ENCODE peak calls at places on chromosomes 2 and 18, in eight cellular contexts. One of them, this sample, is unnamed.

GRCh38 chr2:160015746-160016145 is 46.7 kb downstream of the PLA2R1 start:
- DNase-seq in colonic mucosa: no peak
- DNase-seq in astrocyte of the spinal cord: no peak
- DNase-seq in stimulated activated CD4-positive, alpha-beta T cell treated with anti-CD3 and anti-CD28 coated beads, Interleukin-2, amount 100 ng/mL, for 48 hours: no peak
- DNase-seq in activated T-helper 1 cell treated with Interleukin-2 at 50 U/mL for 16 hours: no peak
- DNase-seq in HEK293T: no peak
- DNase-seq in lung: no peak
- DNase-seq in activated CD4-positive, alpha-beta T cell treated with anti-CD3 and anti-CD28 coated beads, Interleukin-2, amount 50 U/mL, for 1 hour: no peak
- DNase-seq in this sample: no peak

GRCh38 chr2:88955607-88956006 is 264.1 kb downstream of the RPIA start:
- DNase-seq in colonic mucosa: no peak
- DNase-seq in astrocyte of the spinal cord: no peak
- DNase-seq in stimulated activated CD4-positive, alpha-beta T cell treated with anti-CD3 and anti-CD28 coated beads, Interleukin-2, amount 100 ng/mL, for 48 hours: no peak
- DNase-seq in activated T-helper 1 cell treated with Interleukin-2 at 50 U/mL for 16 hours: no peak
- DNase-seq in HEK293T: no peak
- DNase-seq in lung: no peak
- DNase-seq in activated CD4-positive, alpha-beta T cell treated with anti-CD3 and anti-CD28 coated beads, Interleukin-2, amount 50 U/mL, for 1 hour: no peak
- DNase-seq in this sample: no peak

GRCh38 chr2:57760448-57760847 is 286.2 kb upstream of the VRK2 start:
- DNase-seq in colonic mucosa: no peak
- DNase-seq in astrocyte of the spinal cord: no peak
- DNase-seq in stimulated activated CD4-positive, alpha-beta T cell treated with anti-CD3 and anti-CD28 coated beads, Interleukin-2, amount 100 ng/mL, for 48 hours: no peak
- DNase-seq in activated T-helper 1 cell treated with Interleukin-2 at 50 U/mL for 16 hours: no peak
- DNase-seq in HEK293T: no peak
- DNase-seq in lung: no peak
- DNase-seq in activated CD4-positive, alpha-beta T cell treated with anti-CD3 and anti-CD28 coated beads, Interleukin-2, amount 50 U/mL, for 1 hour: no peak
- DNase-seq in this sample: no peak

GRCh38 chr2:11388262-11389047 is 44.0 kb upstream of the ROCK2 start:
- DNase-seq in colonic mucosa: peak
- DNase-seq in astrocyte of the spinal cord: no peak
- DNase-seq in stimulated activated CD4-positive, alpha-beta T cell treated with anti-CD3 and anti-CD28 coated beads, Interleukin-2, amount 100 ng/mL, for 48 hours: no peak
- DNase-seq in activated T-helper 1 cell treated with Interleukin-2 at 50 U/mL for 16 hours: no peak
- DNase-seq in HEK293T: no peak
- DNase-seq in lung: no peak
- DNase-seq in activated CD4-positive, alpha-beta T cell treated with anti-CD3 and anti-CD28 coated beads, Interleukin-2, amount 50 U/mL, for 1 hour: no peak
- DNase-seq in this sample: no peak

GRCh38 chr2:79620679-79621078 is 107.8 kb downstream of the CTNNA2 start:
- DNase-seq in colonic mucosa: no peak
- DNase-seq in astrocyte of the spinal cord: no peak
- DNase-seq in stimulated activated CD4-positive, alpha-beta T cell treated with anti-CD3 and anti-CD28 coated beads, Interleukin-2, amount 100 ng/mL, for 48 hours: no peak
- DNase-seq in activated T-helper 1 cell treated with Interleukin-2 at 50 U/mL for 16 hours: no peak
- DNase-seq in HEK293T: no peak
- DNase-seq in lung: no peak
- DNase-seq in activated CD4-positive, alpha-beta T cell treated with anti-CD3 and anti-CD28 coated beads, Interleukin-2, amount 50 U/mL, for 1 hour: no peak
- DNase-seq in this sample: no peak

GRCh38 chr2:127776122-127776780 is 34.7 kb downstream of the WDR33 start:
- DNase-seq in colonic mucosa: no peak
- DNase-seq in astrocyte of the spinal cord: no peak
- DNase-seq in stimulated activated CD4-positive, alpha-beta T cell treated with anti-CD3 and anti-CD28 coated beads, Interleukin-2, amount 100 ng/mL, for 48 hours: no peak
- DNase-seq in activated T-helper 1 cell treated with Interleukin-2 at 50 U/mL for 16 hours: no peak
- DNase-seq in HEK293T: no peak
- DNase-seq in lung: no peak
- DNase-seq in activated CD4-positive, alpha-beta T cell treated with anti-CD3 and anti-CD28 coated beads, Interleukin-2, amount 50 U/mL, for 1 hour: no peak
- DNase-seq in this sample: no peak

GRCh38 chr2:176471949-176472348 is 202.7 kb downstream of the MTX2 start:
- DNase-seq in colonic mucosa: no peak
- DNase-seq in astrocyte of the spinal cord: no peak
- DNase-seq in stimulated activated CD4-positive, alpha-beta T cell treated with anti-CD3 and anti-CD28 coated beads, Interleukin-2, amount 100 ng/mL, for 48 hours: no peak
- DNase-seq in activated T-helper 1 cell treated with Interleukin-2 at 50 U/mL for 16 hours: no peak
- DNase-seq in HEK293T: no peak
- DNase-seq in lung: no peak
- DNase-seq in activated CD4-positive, alpha-beta T cell treated with anti-CD3 and anti-CD28 coated beads, Interleukin-2, amount 50 U/mL, for 1 hour: no peak
- DNase-seq in this sample: no peak

GRCh38 chr18:814300-815084 is 2.5 kb upstream of the YES1 start:
- DNase-seq in colonic mucosa: peak
- DNase-seq in astrocyte of the spinal cord: no peak
- DNase-seq in stimulated activated CD4-positive, alpha-beta T cell treated with anti-CD3 and anti-CD28 coated beads, Interleukin-2, amount 100 ng/mL, for 48 hours: no peak
- DNase-seq in activated T-helper 1 cell treated with Interleukin-2 at 50 U/mL for 16 hours: no peak
- DNase-seq in HEK293T: no peak
- DNase-seq in lung: no peak
- DNase-seq in activated CD4-positive, alpha-beta T cell treated with anti-CD3 and anti-CD28 coated beads, Interleukin-2, amount 50 U/mL, for 1 hour: no peak
- DNase-seq in this sample: no peak

GRCh38 chr2:20955277-20956026 is 88.4 kb downstream of the APOB start:
- DNase-seq in colonic mucosa: no peak
- DNase-seq in astrocyte of the spinal cord: no peak
- DNase-seq in stimulated activated CD4-positive, alpha-beta T cell treated with anti-CD3 and anti-CD28 coated beads, Interleukin-2, amount 100 ng/mL, for 48 hours: no peak
- DNase-seq in activated T-helper 1 cell treated with Interleukin-2 at 50 U/mL for 16 hours: no peak
- DNase-seq in HEK293T: no peak
- DNase-seq in lung: no peak
- DNase-seq in activated CD4-positive, alpha-beta T cell treated with anti-CD3 and anti-CD28 coated beads, Interleukin-2, amount 50 U/mL, for 1 hour: no peak
- DNase-seq in this sample: no peak

GRCh38 chr2:179233037-179233436 is 31.6 kb downstream of the SESTD1 start:
- DNase-seq in colonic mucosa: no peak
- DNase-seq in astrocyte of the spinal cord: no peak
- DNase-seq in stimulated activated CD4-positive, alpha-beta T cell treated with anti-CD3 and anti-CD28 coated beads, Interleukin-2, amount 100 ng/mL, for 48 hours: no peak
- DNase-seq in activated T-helper 1 cell treated with Interleukin-2 at 50 U/mL for 16 hours: no peak
- DNase-seq in HEK293T: no peak
- DNase-seq in lung: no peak
- DNase-seq in activated CD4-positive, alpha-beta T cell treated with anti-CD3 and anti-CD28 coated beads, Interleukin-2, amount 50 U/mL, for 1 hour: no peak
- DNase-seq in this sample: no peak

GRCh38 chr2:68469935-68470334 is 2.5 kb downstream of the APLF start:
- DNase-seq in colonic mucosa: no peak
- DNase-seq in astrocyte of the spinal cord: no peak
- DNase-seq in stimulated activated CD4-positive, alpha-beta T cell treated with anti-CD3 and anti-CD28 coated beads, Interleukin-2, amount 100 ng/mL, for 48 hours: no peak
- DNase-seq in activated T-helper 1 cell treated with Interleukin-2 at 50 U/mL for 16 hours: no peak
- DNase-seq in HEK293T: no peak
- DNase-seq in lung: no peak
- DNase-seq in activated CD4-positive, alpha-beta T cell treated with anti-CD3 and anti-CD28 coated beads, Interleukin-2, amount 50 U/mL, for 1 hour: no peak
- DNase-seq in this sample: no peak

GRCh38 chr18:49843778-49844625 is 30.7 kb upstream of the ACAA2 start:
- DNase-seq in colonic mucosa: peak
- DNase-seq in astrocyte of the spinal cord: no peak
- DNase-seq in stimulated activated CD4-positive, alpha-beta T cell treated with anti-CD3 and anti-CD28 coated beads, Interleukin-2, amount 100 ng/mL, for 48 hours: no peak
- DNase-seq in activated T-helper 1 cell treated with Interleukin-2 at 50 U/mL for 16 hours: no peak
- DNase-seq in HEK293T: no peak
- DNase-seq in lung: peak
- DNase-seq in activated CD4-positive, alpha-beta T cell treated with anti-CD3 and anti-CD28 coated beads, Interleukin-2, amount 50 U/mL, for 1 hour: no peak
- DNase-seq in this sample: no peak

GRCh38 chr18:74278058-74278457 is 13.7 kb downstream of the CYB5A start:
- DNase-seq in colonic mucosa: no peak
- DNase-seq in astrocyte of the spinal cord: no peak
- DNase-seq in stimulated activated CD4-positive, alpha-beta T cell treated with anti-CD3 and anti-CD28 coated beads, Interleukin-2, amount 100 ng/mL, for 48 hours: no peak
- DNase-seq in activated T-helper 1 cell treated with Interleukin-2 at 50 U/mL for 16 hours: no peak
- DNase-seq in HEK293T: no peak
- DNase-seq in lung: no peak
- DNase-seq in activated CD4-positive, alpha-beta T cell treated with anti-CD3 and anti-CD28 coated beads, Interleukin-2, amount 50 U/mL, for 1 hour: no peak
- DNase-seq in this sample: no peak

GRCh38 chr2:53252115-53252514 is 515.5 kb upstream of the CHAC2 start:
- DNase-seq in colonic mucosa: no peak
- DNase-seq in astrocyte of the spinal cord: no peak
- DNase-seq in stimulated activated CD4-positive, alpha-beta T cell treated with anti-CD3 and anti-CD28 coated beads, Interleukin-2, amount 100 ng/mL, for 48 hours: no peak
- DNase-seq in activated T-helper 1 cell treated with Interleukin-2 at 50 U/mL for 16 hours: no peak
- DNase-seq in HEK293T: no peak
- DNase-seq in lung: no peak
- DNase-seq in activated CD4-positive, alpha-beta T cell treated with anti-CD3 and anti-CD28 coated beads, Interleukin-2, amount 50 U/mL, for 1 hour: no peak
- DNase-seq in this sample: no peak

GRCh38 chr2:119354860-119355259 is 11.8 kb downstream of the C2orf76 start:
- DNase-seq in colonic mucosa: no peak
- DNase-seq in astrocyte of the spinal cord: no peak
- DNase-seq in stimulated activated CD4-positive, alpha-beta T cell treated with anti-CD3 and anti-CD28 coated beads, Interleukin-2, amount 100 ng/mL, for 48 hours: no peak
- DNase-seq in activated T-helper 1 cell treated with Interleukin-2 at 50 U/mL for 16 hours: no peak
- DNase-seq in HEK293T: no peak
- DNase-seq in lung: no peak
- DNase-seq in activated CD4-positive, alpha-beta T cell treated with anti-CD3 and anti-CD28 coated beads, Interleukin-2, amount 50 U/mL, for 1 hour: no peak
- DNase-seq in this sample: no peak

GRCh38 chr2:97714950-97715652 is 1.7 kb downstream of the ZAP70 start:
- DNase-seq in colonic mucosa: no peak
- DNase-seq in astrocyte of the spinal cord: no peak
- DNase-seq in stimulated activated CD4-positive, alpha-beta T cell treated with anti-CD3 and anti-CD28 coated beads, Interleukin-2, amount 100 ng/mL, for 48 hours: no peak
- DNase-seq in activated T-helper 1 cell treated with Interleukin-2 at 50 U/mL for 16 hours: no peak
- DNase-seq in HEK293T: no peak
- DNase-seq in lung: no peak
- DNase-seq in activated CD4-positive, alpha-beta T cell treated with anti-CD3 and anti-CD28 coated beads, Interleukin-2, amount 50 U/mL, for 1 hour: no peak
- DNase-seq in this sample: no peak

GRCh38 chr2:3189076-3189591 is 188.5 kb downstream of the EIPR1 start:
- DNase-seq in colonic mucosa: no peak
- DNase-seq in astrocyte of the spinal cord: peak
- DNase-seq in stimulated activated CD4-positive, alpha-beta T cell treated with anti-CD3 and anti-CD28 coated beads, Interleukin-2, amount 100 ng/mL, for 48 hours: no peak
- DNase-seq in activated T-helper 1 cell treated with Interleukin-2 at 50 U/mL for 16 hours: no peak
- DNase-seq in HEK293T: no peak
- DNase-seq in lung: no peak
- DNase-seq in activated CD4-positive, alpha-beta T cell treated with anti-CD3 and anti-CD28 coated beads, Interleukin-2, amount 50 U/mL, for 1 hour: no peak
- DNase-seq in this sample: peak

GRCh38 chr2:101401906-101402305 is 14.6 kb upstream of the CREG2 start:
- DNase-seq in colonic mucosa: no peak
- DNase-seq in astrocyte of the spinal cord: no peak
- DNase-seq in stimulated activated CD4-positive, alpha-beta T cell treated with anti-CD3 and anti-CD28 coated beads, Interleukin-2, amount 100 ng/mL, for 48 hours: no peak
- DNase-seq in activated T-helper 1 cell treated with Interleukin-2 at 50 U/mL for 16 hours: no peak
- DNase-seq in HEK293T: peak
- DNase-seq in lung: no peak
- DNase-seq in activated CD4-positive, alpha-beta T cell treated with anti-CD3 and anti-CD28 coated beads, Interleukin-2, amount 50 U/mL, for 1 hour: no peak
- DNase-seq in this sample: no peak

GRCh38 chr2:128512664-128513415 is 194.2 kb upstream of the HS6ST1 start:
- DNase-seq in colonic mucosa: no peak
- DNase-seq in astrocyte of the spinal cord: no peak
- DNase-seq in stimulated activated CD4-positive, alpha-beta T cell treated with anti-CD3 and anti-CD28 coated beads, Interleukin-2, amount 100 ng/mL, for 48 hours: no peak
- DNase-seq in activated T-helper 1 cell treated with Interleukin-2 at 50 U/mL for 16 hours: no peak
- DNase-seq in HEK293T: no peak
- DNase-seq in lung: no peak
- DNase-seq in activated CD4-positive, alpha-beta T cell treated with anti-CD3 and anti-CD28 coated beads, Interleukin-2, amount 50 U/mL, for 1 hour: no peak
- DNase-seq in this sample: no peak

GRCh38 chr2:51379997-51380396 is 348.1 kb upstream of the NRXN1 start:
- DNase-seq in colonic mucosa: no peak
- DNase-seq in astrocyte of the spinal cord: no peak
- DNase-seq in stimulated activated CD4-positive, alpha-beta T cell treated with anti-CD3 and anti-CD28 coated beads, Interleukin-2, amount 100 ng/mL, for 48 hours: no peak
- DNase-seq in activated T-helper 1 cell treated with Interleukin-2 at 50 U/mL for 16 hours: no peak
- DNase-seq in HEK293T: no peak
- DNase-seq in lung: no peak
- DNase-seq in activated CD4-positive, alpha-beta T cell treated with anti-CD3 and anti-CD28 coated beads, Interleukin-2, amount 50 U/mL, for 1 hour: no peak
- DNase-seq in this sample: no peak

GRCh38 chr2:218872645-218873358 is 7.8 kb upstream of the WNT10A start:
- DNase-seq in colonic mucosa: no peak
- DNase-seq in astrocyte of the spinal cord: no peak
- DNase-seq in stimulated activated CD4-positive, alpha-beta T cell treated with anti-CD3 and anti-CD28 coated beads, Interleukin-2, amount 100 ng/mL, for 48 hours: no peak
- DNase-seq in activated T-helper 1 cell treated with Interleukin-2 at 50 U/mL for 16 hours: no peak
- DNase-seq in HEK293T: no peak
- DNase-seq in lung: no peak
- DNase-seq in activated CD4-positive, alpha-beta T cell treated with anti-CD3 and anti-CD28 coated beads, Interleukin-2, amount 50 U/mL, for 1 hour: no peak
- DNase-seq in this sample: no peak

GRCh38 chr2:85503611-85504433 is 35.1 kb upstream of the MAT2A start:
- DNase-seq in colonic mucosa: no peak
- DNase-seq in astrocyte of the spinal cord: peak
- DNase-seq in stimulated activated CD4-positive, alpha-beta T cell treated with anti-CD3 and anti-CD28 coated beads, Interleukin-2, amount 100 ng/mL, for 48 hours: no peak
- DNase-seq in activated T-helper 1 cell treated with Interleukin-2 at 50 U/mL for 16 hours: no peak
- DNase-seq in HEK293T: no peak
- DNase-seq in lung: no peak
- DNase-seq in activated CD4-positive, alpha-beta T cell treated with anti-CD3 and anti-CD28 coated beads, Interleukin-2, amount 50 U/mL, for 1 hour: no peak
- DNase-seq in this sample: peak

GRCh38 chr18:79792988-79793355 is 4.8 kb upstream of the KCNG2 start:
- DNase-seq in colonic mucosa: no peak
- DNase-seq in astrocyte of the spinal cord: no peak
- DNase-seq in stimulated activated CD4-positive, alpha-beta T cell treated with anti-CD3 and anti-CD28 coated beads, Interleukin-2, amount 100 ng/mL, for 48 hours: no peak
- DNase-seq in activated T-helper 1 cell treated with Interleukin-2 at 50 U/mL for 16 hours: no peak
- DNase-seq in HEK293T: no peak
- DNase-seq in lung: no peak
- DNase-seq in activated CD4-positive, alpha-beta T cell treated with anti-CD3 and anti-CD28 coated beads, Interleukin-2, amount 50 U/mL, for 1 hour: no peak
- DNase-seq in this sample: no peak

GRCh38 chr2:231479455-231479854 is 15.2 kb upstream of the NCL start:
- DNase-seq in colonic mucosa: no peak
- DNase-seq in astrocyte of the spinal cord: no peak
- DNase-seq in stimulated activated CD4-positive, alpha-beta T cell treated with anti-CD3 and anti-CD28 coated beads, Interleukin-2, amount 100 ng/mL, for 48 hours: no peak
- DNase-seq in activated T-helper 1 cell treated with Interleukin-2 at 50 U/mL for 16 hours: no peak
- DNase-seq in HEK293T: no peak
- DNase-seq in lung: no peak
- DNase-seq in activated CD4-positive, alpha-beta T cell treated with anti-CD3 and anti-CD28 coated beads, Interleukin-2, amount 50 U/mL, for 1 hour: no peak
- DNase-seq in this sample: no peak

GRCh38 chr2:36951574-36951973 is 14.8 kb downstream of the STRN start:
- DNase-seq in colonic mucosa: no peak
- DNase-seq in astrocyte of the spinal cord: peak
- DNase-seq in stimulated activated CD4-positive, alpha-beta T cell treated with anti-CD3 and anti-CD28 coated beads, Interleukin-2, amount 100 ng/mL, for 48 hours: no peak
- DNase-seq in activated T-helper 1 cell treated with Interleukin-2 at 50 U/mL for 16 hours: no peak
- DNase-seq in HEK293T: no peak
- DNase-seq in lung: no peak
- DNase-seq in activated CD4-positive, alpha-beta T cell treated with anti-CD3 and anti-CD28 coated beads, Interleukin-2, amount 50 U/mL, for 1 hour: no peak
- DNase-seq in this sample: peak

GRCh38 chr2:99593692-99594427 is 104.0 kb upstream of the REV1 start:
- DNase-seq in colonic mucosa: no peak
- DNase-seq in astrocyte of the spinal cord: no peak
- DNase-seq in stimulated activated CD4-positive, alpha-beta T cell treated with anti-CD3 and anti-CD28 coated beads, Interleukin-2, amount 100 ng/mL, for 48 hours: no peak
- DNase-seq in activated T-helper 1 cell treated with Interleukin-2 at 50 U/mL for 16 hours: no peak
- DNase-seq in HEK293T: no peak
- DNase-seq in lung: no peak
- DNase-seq in activated CD4-positive, alpha-beta T cell treated with anti-CD3 and anti-CD28 coated beads, Interleukin-2, amount 50 U/mL, for 1 hour: no peak
- DNase-seq in this sample: no peak

GRCh38 chr2:35741556-35741955 is 614.0 kb upstream of the CRIM1 start:
- DNase-seq in colonic mucosa: no peak
- DNase-seq in astrocyte of the spinal cord: no peak
- DNase-seq in stimulated activated CD4-positive, alpha-beta T cell treated with anti-CD3 and anti-CD28 coated beads, Interleukin-2, amount 100 ng/mL, for 48 hours: no peak
- DNase-seq in activated T-helper 1 cell treated with Interleukin-2 at 50 U/mL for 16 hours: no peak
- DNase-seq in HEK293T: no peak
- DNase-seq in lung: no peak
- DNase-seq in activated CD4-positive, alpha-beta T cell treated with anti-CD3 and anti-CD28 coated beads, Interleukin-2, amount 50 U/mL, for 1 hour: no peak
- DNase-seq in this sample: peak

GRCh38 chr18:21134895-21135294 is 23.3 kb upstream of the ROCK1 start:
- DNase-seq in colonic mucosa: no peak
- DNase-seq in astrocyte of the spinal cord: no peak
- DNase-seq in stimulated activated CD4-positive, alpha-beta T cell treated with anti-CD3 and anti-CD28 coated beads, Interleukin-2, amount 100 ng/mL, for 48 hours: no peak
- DNase-seq in activated T-helper 1 cell treated with Interleukin-2 at 50 U/mL for 16 hours: no peak
- DNase-seq in HEK293T: no peak
- DNase-seq in lung: no peak
- DNase-seq in activated CD4-positive, alpha-beta T cell treated with anti-CD3 and anti-CD28 coated beads, Interleukin-2, amount 50 U/mL, for 1 hour: peak
- DNase-seq in this sample: peak

This sample was measured in EL.